ENCODE peak calls at places on chromosomes 1 and 21, in nine cellular contexts. F, N, D, U, S, R, G, E and V are unnamed samples.

GRCh38 chr1:75087278-75087677 is 46.9 kb upstream of the LHX8 start:
- DNase-seq in E (no peak), U (no peak), N (no peak), D (no peak), R (no peak), F (no peak), G (no peak), S (no peak), V (no peak)

GRCh38 chr1:23480187-23481025 is 3.6 kb downstream of the ASAP3 start:
- DNase-seq in N (no peak), U (no peak), G (no peak), R (no peak), D (no peak), S (no peak), F (no peak), E (no peak), V (no peak)

GRCh38 chr1:241351841-241352240 is 5.2 kb downstream of the RGS7 start:
- DNase-seq in D (no peak), R (no peak), N (no peak), G (no peak), F (no peak), E (no peak), S (no peak), U (no peak), V (no peak)

GRCh38 chr1:97516588-97516987 is 404.2 kb downstream of the DPYD start:
- DNase-seq in S (no peak), U (no peak), E (no peak), R (no peak), D (no peak), F (no peak), N (no peak), G (no peak), V (no peak)

GRCh38 chr21:38467911-38468310 is 30.4 kb downstream of the ERG start:
- DNase-seq in U (peak), E (no peak), S (no peak), N (no peak), D (no peak), F (no peak), G (no peak), R (peak), V (no peak)

GRCh38 chr1:235635938-235636663 is 13.5 kb downstream of the GNG4 start:
- DNase-seq in S (peak), D (no peak), R (no peak), U (no peak), N (no peak), G (no peak), F (no peak), E (no peak), V (no peak)

GRCh38 chr21:29829514-29830255 is 110.1 kb downstream of the GRIK1 start:
- DNase-seq in E (peak), N (no peak), G (no peak), U (no peak), D (no peak), F (no peak), S (no peak), R (no peak), V (no peak)

GRCh38 chr1:39159224-39160036 is 45.1 kb upstream of the MACF1 start:
- DNase-seq in S (no peak), N (no peak), R (peak), F (no peak), E (no peak), D (no peak), G (no peak), U (peak), V (no peak)

GRCh38 chr1:90371106-90371813 is 345.8 kb downstream of the BARHL2 start:
- DNase-seq in G (no peak), R (no peak), E (peak), N (no peak), S (no peak), D (no peak), U (no peak), F (no peak), V (no peak)

GRCh38 chr1:22350987-22351756 is 100.5 kb upstream of the ZBTB40 start:
- DNase-seq in E (no peak), R (peak), G (no peak), N (no peak), U (peak), F (no peak), D (no peak), S (no peak), V (peak)

GRCh38 chr1:2135866-2136265 is 58.7 kb downstream of the FAAP20 start:
- DNase-seq in E (no peak), U (no peak), D (peak), R (no peak), F (no peak), S (no peak), G (no peak), N (no peak), V (no peak)

GRCh38 chr21:20720623-20721022 is 277.6 kb upstream of the NCAM2 start:
- DNase-seq in D (no peak), G (no peak), R (no peak), E (peak), N (no peak), U (no peak), S (no peak), F (no peak), V (no peak)

GRCh38 chr21:46457801-46458314 is 833 bp upstream of the DIP2A start:
- DNase-seq in S (peak), F (no peak), D (peak), E (peak), U (peak), R (peak), N (no peak), G (no peak), V (no peak)

GRCh38 chr1:237799762-237800474 is 90.8 kb downstream of the ZP4 start:
- DNase-seq in U (peak), D (peak), N (no peak), G (no peak), F (peak), R (peak), S (peak), E (peak), V (no peak)

GRCh38 chr1:17683551-17683950 is 71.6 kb upstream of the ACTL8 start:
- DNase-seq in E (no peak), R (no peak), U (no peak), F (no peak), S (no peak), G (no peak), N (no peak), D (no peak), V (no peak)

GRCh38 chr1:37919277-37919676 is 27.6 kb downstream of the INPP5B start:
- DNase-seq in E (peak), U (peak), N (no peak), G (peak), R (peak), F (no peak), D (no peak), S (no peak), V (no peak)

GRCh38 chr1:70487910-70488665 is 77.0 kb downstream of the CTH start:
- DNase-seq in U (peak), R (peak), S (no peak), D (no peak), F (no peak), N (no peak), G (no peak), E (peak), V (peak)

GRCh38 chr1:42937836-42938595 is 20.7 kb downstream of the SLC2A1 start:
- DNase-seq in G (no peak), N (no peak), D (no peak), F (no peak), S (peak), E (no peak), U (no peak), R (no peak), V (no peak)